ENCODE peak calls at places on chromosomes 6 and 20, in five cellular contexts. One of them, this sample, is unnamed.

GRCh38 chr6:28001751-28002150 is 44.7 kb downstream of the OR2B6 start:
- DNase-seq in GM12878: no peak
- DNase-seq in K562: no peak
- DNase-seq in SK-N-SH: no peak
- DNase-seq in HepG2: no peak
- DNase-seq in this sample: no peak

GRCh38 chr6:35368038-35368887 is 25.9 kb downstream of the PPARD start:
- DNase-seq in K562: no peak
- DNase-seq in HepG2: peak; percentile 96
- DNase-seq in SK-N-SH: no peak
- DNase-seq in GM12878: no peak
- DNase-seq in this sample: no peak

GRCh38 chr20:13831476-13831875 is 46.6 kb downstream of the NDUFAF5 start:
- DNase-seq in HepG2: no peak
- DNase-seq in SK-N-SH: no peak
- DNase-seq in GM12878: no peak
- DNase-seq in K562: no peak
- DNase-seq in this sample: no peak

GRCh38 chr6:119179842-119180241 is 101.4 kb upstream of the FAM184A start:
- DNase-seq in HepG2: no peak
- DNase-seq in K562: no peak
- DNase-seq in GM12878: no peak
- DNase-seq in SK-N-SH: no peak
- DNase-seq in this sample: no peak

GRCh38 chr6:160300076-160300695 is 41.6 kb upstream of the SLC22A2 start:
- DNase-seq in HepG2: peak; percentile 28
- DNase-seq in GM12878: no peak
- DNase-seq in SK-N-SH: no peak
- DNase-seq in K562: no peak
- DNase-seq in this sample: no peak

GRCh38 chr6:160337991-160338390 is 10.2 kb upstream of the SLC22A3 start:
- DNase-seq in HepG2: no peak
- DNase-seq in SK-N-SH: no peak
- DNase-seq in K562: no peak
- DNase-seq in GM12878: no peak
- DNase-seq in this sample: no peak

GRCh38 chr6:126720326-126720725 is 380.4 kb downstream of the CENPW start:
- DNase-seq in K562: no peak
- DNase-seq in HepG2: no peak
- DNase-seq in GM12878: no peak
- DNase-seq in SK-N-SH: no peak
- DNase-seq in this sample: no peak

GRCh38 chr20:53579581-53580375 is 13.9 kb downstream of the ZNF217 start:
- DNase-seq in SK-N-SH: no peak
- DNase-seq in HepG2: peak; percentile 99
- DNase-seq in K562: peak; percentile 22
- DNase-seq in GM12878: no peak
- DNase-seq in this sample: peak; percentile 63

GRCh38 chr6:54427396-54427910 is 119.2 kb downstream of the TINAG start:
- DNase-seq in GM12878: no peak
- DNase-seq in SK-N-SH: no peak
- DNase-seq in HepG2: no peak
- DNase-seq in K562: no peak
- DNase-seq in this sample: no peak

GRCh38 chr6:52801188-52801841 is 2.3 kb downstream of the GSTA1 start:
- DNase-seq in HepG2: peak; percentile 44
- DNase-seq in SK-N-SH: no peak
- DNase-seq in K562: no peak
- DNase-seq in GM12878: no peak
- DNase-seq in this sample: no peak

GRCh38 chr6:155130161-155130853 is 133.5 kb upstream of the CLDN20 start:
- DNase-seq in SK-N-SH: no peak
- DNase-seq in HepG2: no peak
- DNase-seq in K562: no peak
- DNase-seq in GM12878: no peak
- DNase-seq in this sample: no peak

DNA sequence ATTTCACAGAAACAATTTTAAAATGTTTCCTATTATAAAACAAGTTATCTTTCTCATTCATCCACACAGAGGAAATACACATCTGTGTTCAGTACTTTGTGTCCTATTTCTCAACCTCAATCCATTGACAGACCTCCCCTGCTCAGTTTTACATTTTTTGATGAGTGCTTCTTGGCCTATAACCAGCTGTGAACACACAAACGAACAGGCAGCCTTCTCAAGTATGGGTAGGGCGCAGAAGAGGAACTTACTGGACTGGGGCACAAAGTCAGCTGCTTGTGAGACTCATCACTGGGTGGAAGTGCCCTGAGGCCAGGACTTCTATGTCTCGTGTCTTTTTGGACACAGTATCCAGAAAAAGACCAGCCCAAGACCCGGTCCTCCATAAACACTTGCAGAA is 2.8 kb downstream of the RPS6KA2 start:
- DNase-seq in HepG2: no peak
- DNase-seq in SK-N-SH: no peak
- DNase-seq in K562: no peak
- DNase-seq in GM12878: no peak
- DNase-seq in this sample: peak; percentile 67
- TF ChIP-seq GABPA in HepG2: no peak
- TF ChIP-seq GABPA in SK-N-SH: no peak
- TF ChIP-seq GABPA in K562: no peak
- TF ChIP-seq GABPA in GM12878: no peak
- TF ChIP-seq GABPA in this sample: no peak

GRCh38 chr6:30987304-30987703 is 3.8 kb downstream of the MUC21 start:
- DNase-seq in HepG2: no peak
- DNase-seq in K562: no peak
- DNase-seq in SK-N-SH: no peak
- DNase-seq in GM12878: no peak
- DNase-seq in this sample: no peak

GRCh38 chr6:30990422-30991086 is 7.0 kb downstream of the MUC21 start:
- DNase-seq in GM12878: no peak
- DNase-seq in K562: no peak
- DNase-seq in HepG2: no peak
- DNase-seq in SK-N-SH: no peak
- DNase-seq in this sample: no peak

GRCh38 chr6:30985490-30985889 is 2.0 kb downstream of the MUC21 start:
- DNase-seq in HepG2: no peak
- DNase-seq in GM12878: no peak
- DNase-seq in K562: no peak
- DNase-seq in SK-N-SH: no peak
- DNase-seq in this sample: no peak

GRCh38 chr6:30983439-30983838 is at the start of gene MUC21:
- DNase-seq in SK-N-SH: no peak
- DNase-seq in HepG2: no peak
- DNase-seq in GM12878: no peak
- DNase-seq in K562: no peak
- DNase-seq in this sample: no peak

DNA sequence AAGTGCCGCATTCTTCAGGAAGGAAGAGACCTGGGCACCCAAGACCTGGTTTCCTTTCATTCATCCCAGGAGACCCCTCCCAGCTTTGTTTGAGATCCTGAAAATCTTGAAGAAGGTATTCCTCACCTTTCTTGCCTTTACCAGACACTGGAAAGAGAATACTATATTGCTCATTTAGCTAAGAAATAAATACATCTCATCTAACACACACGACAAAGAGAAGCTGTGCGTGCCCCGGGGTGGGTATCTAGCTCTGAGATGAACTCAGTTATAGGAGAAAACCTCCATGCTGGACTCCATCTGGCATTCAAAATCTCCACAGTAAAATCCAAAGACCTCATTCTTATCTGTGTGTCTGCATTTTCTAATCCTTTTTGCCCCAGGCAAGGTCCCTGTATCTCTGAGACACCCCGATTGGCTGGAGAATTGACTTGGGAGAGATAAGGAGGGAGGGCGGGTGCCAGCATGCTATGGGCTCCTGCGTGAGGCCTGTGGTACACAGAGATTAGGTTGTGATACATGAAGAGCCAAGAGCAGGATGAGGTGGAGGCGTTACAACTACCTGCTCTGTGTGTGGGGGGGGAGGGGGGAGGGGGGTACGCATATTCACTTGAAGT is 4.8 kb downstream of the MUC21 start:
- DNase-seq in HepG2: no peak
- DNase-seq in GM12878: no peak
- DNase-seq in SK-N-SH: peak; percentile 29
- DNase-seq in K562: peak; percentile 80
- DNase-seq in this sample: no peak
- TF ChIP-seq REST in HepG2: no peak
- TF ChIP-seq REST in GM12878: no peak
- TF ChIP-seq REST in SK-N-SH: no peak
- TF ChIP-seq REST in K562: no peak
- TF ChIP-seq REST in this sample: no peak

DNA sequence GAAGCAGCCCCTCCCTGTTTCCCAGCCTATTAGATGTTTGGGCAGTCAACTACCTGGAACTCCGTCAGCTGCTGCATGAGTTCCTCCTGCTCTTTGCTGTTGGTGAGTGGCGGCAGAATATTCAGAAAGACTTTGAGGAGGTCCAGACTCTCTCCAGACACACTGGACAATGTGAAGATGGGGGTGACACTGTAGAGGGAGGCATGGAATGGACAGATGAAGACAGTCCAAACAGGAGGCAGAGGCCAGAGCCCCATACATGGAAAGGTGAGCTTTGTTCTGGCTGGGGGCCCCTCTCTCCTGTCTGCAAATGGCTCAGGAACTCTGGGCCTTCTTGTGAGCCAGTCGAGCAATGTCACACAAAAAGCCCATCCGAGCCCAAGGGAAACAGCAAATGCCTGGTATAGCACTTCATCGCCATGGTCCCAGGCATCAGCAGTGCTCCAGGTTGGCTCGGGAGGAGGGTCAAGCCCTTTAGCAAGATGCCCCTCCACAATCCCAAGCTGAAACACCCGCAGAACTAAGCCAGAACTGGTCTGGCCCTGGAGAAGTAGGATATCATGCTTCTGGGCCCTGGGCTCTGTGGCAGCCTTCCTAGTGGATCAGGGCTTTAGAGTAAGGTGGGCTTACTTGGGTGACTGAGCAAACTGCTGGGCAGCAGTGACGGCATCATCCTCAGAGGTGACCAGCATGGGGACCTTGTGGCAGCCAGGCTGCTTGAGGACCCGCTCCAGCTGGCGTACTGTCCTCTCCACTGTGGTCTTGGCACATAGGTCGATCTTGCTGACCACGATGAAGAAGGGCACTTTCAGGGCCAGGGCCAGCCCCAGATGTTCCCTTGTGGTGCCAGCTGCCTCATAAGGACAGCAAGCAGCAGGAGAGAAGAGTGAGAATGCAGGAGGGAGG is 4.9 kb downstream of the GTPBP2 start:
- DNase-seq in K562: no peak
- DNase-seq in SK-N-SH: no peak
- DNase-seq in HepG2: no peak
- DNase-seq in GM12878: no peak
- DNase-seq in this sample: no peak
- TF ChIP-seq POLR2AphosphoS5 in K562: peak; percentile 24
- TF ChIP-seq POLR2AphosphoS5 in SK-N-SH: no peak
- TF ChIP-seq POLR2AphosphoS5 in HepG2: no peak
- TF ChIP-seq POLR2AphosphoS5 in GM12878: no peak
- TF ChIP-seq POLR2AphosphoS5 in this sample: no peak

GRCh38 chr6:41711323-41712038 is 23.9 kb downstream of the TFEB start:
- DNase-seq in SK-N-SH: no peak
- DNase-seq in K562: no peak
- DNase-seq in HepG2: no peak
- DNase-seq in GM12878: no peak
- DNase-seq in this sample: no peak

GRCh38 chr6:41714556-41715273 is 20.7 kb downstream of the TFEB start:
- DNase-seq in GM12878: no peak
- DNase-seq in SK-N-SH: no peak
- DNase-seq in HepG2: no peak
- DNase-seq in K562: no peak
- DNase-seq in this sample: no peak

GRCh38 chr6:41713650-41714291 is 21.6 kb downstream of the TFEB start:
- DNase-seq in K562: no peak
- DNase-seq in GM12878: peak; percentile 81
- DNase-seq in SK-N-SH: no peak
- DNase-seq in HepG2: no peak
- DNase-seq in this sample: no peak

GRCh38 chr6:41713161-41713649 is 22.2 kb downstream of the TFEB start:
- DNase-seq in GM12878: no peak
- DNase-seq in K562: no peak
- DNase-seq in SK-N-SH: no peak
- DNase-seq in HepG2: no peak
- DNase-seq in this sample: no peak

GRCh38 chr6:41712651-41713103 is 22.7 kb downstream of the TFEB start:
- DNase-seq in SK-N-SH: no peak
- DNase-seq in HepG2: no peak
- DNase-seq in GM12878: no peak
- DNase-seq in K562: no peak
- DNase-seq in this sample: peak; percentile 88
- TF ChIP-seq GABPA in SK-N-SH: no peak
- TF ChIP-seq GABPA in HepG2: no peak
- TF ChIP-seq GABPA in GM12878: no peak
- TF ChIP-seq GABPA in K562: no peak
- TF ChIP-seq GABPA in this sample: no peak

GRCh38 chr6:89940225-89941027 is 46.2 kb downstream of the GJA10 start:
- DNase-seq in GM12878: peak; percentile 21
- DNase-seq in SK-N-SH: peak; percentile 83
- DNase-seq in K562: peak; percentile 72
- DNase-seq in HepG2: peak; percentile 81
- DNase-seq in this sample: peak; percentile 37

GRCh38 chr6:89941847-89942497 is 47.7 kb downstream of the GJA10 start:
- DNase-seq in HepG2: no peak
- DNase-seq in K562: no peak
- DNase-seq in SK-N-SH: no peak
- DNase-seq in GM12878: no peak
- DNase-seq in this sample: no peak

GRCh38 chr6:89942601-89943000 is 48.3 kb downstream of the GJA10 start:
- DNase-seq in GM12878: no peak
- DNase-seq in K562: no peak
- DNase-seq in SK-N-SH: no peak
- DNase-seq in HepG2: no peak
- DNase-seq in this sample: no peak

GRCh38 chr6:89939144-89939543 is 44.9 kb downstream of the GJA10 start:
- DNase-seq in SK-N-SH: no peak
- DNase-seq in K562: no peak
- DNase-seq in HepG2: no peak
- DNase-seq in GM12878: no peak
- DNase-seq in this sample: no peak

DNA sequence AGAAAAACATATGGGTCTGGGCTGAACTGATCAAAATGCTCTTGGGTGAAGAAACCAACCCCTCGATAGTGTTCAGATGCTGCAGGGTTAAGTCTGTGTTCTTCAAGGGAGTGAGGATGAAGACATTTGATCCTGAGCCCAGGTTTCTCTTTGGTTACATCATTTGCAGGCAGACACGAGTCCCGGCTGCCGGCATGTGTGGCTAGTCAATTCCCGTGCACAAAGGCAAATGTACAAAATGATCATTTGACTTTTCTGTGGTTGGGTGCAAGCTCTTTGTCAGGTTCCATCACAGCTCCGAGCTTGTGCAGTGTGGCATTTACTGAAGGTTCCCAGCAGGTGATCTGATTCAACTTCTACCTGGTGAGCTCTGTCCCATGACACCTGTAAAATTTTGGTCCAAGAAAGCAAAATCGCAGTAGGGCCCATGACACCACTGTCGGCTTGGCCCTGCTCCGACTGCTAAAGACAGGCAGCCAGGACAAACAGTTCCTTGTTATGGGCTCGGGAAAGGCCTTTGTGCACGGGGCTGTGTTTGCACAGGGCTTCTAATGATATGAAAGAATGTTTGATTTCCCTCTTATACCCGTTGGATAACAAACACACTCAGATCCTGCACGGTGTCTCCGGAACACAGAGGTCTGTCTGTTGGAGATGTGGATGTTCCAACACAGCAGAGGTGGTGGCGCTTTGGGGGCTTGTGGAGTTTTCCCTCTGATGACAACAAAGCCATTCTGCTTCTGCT is 46.9 kb downstream of the GJA10 start:
- DNase-seq in K562: no peak
- DNase-seq in HepG2: peak; percentile 77
- DNase-seq in GM12878: no peak
- DNase-seq in SK-N-SH: no peak
- DNase-seq in this sample: no peak
- TF ChIP-seq REST in K562: no peak
- TF ChIP-seq REST in HepG2: no peak
- TF ChIP-seq REST in GM12878: no peak
- TF ChIP-seq REST in SK-N-SH: no peak
- TF ChIP-seq REST in this sample: no peak

This sample was measured in HL-60.